ENCODE peak calls at places on chromosomes 3 and 15, in ten cellular contexts. L is A549, J is RWPE2, T is left lung, X is GM23338, Y is right cardiac atrium, C is right lobe of liver, H is gastrocnemius medialis, F is body of pancreas, G is thoracic aorta. S is an unnamed sample.

GRCh38 chr3:72391659-72392058 is 456.6 kb downstream of the SHQ1 start:
- ATAC-seq in L (no peak), J (no peak), T (peak), X (no peak), Y (no peak), C (peak), H (no peak), F (no peak), G (no peak), S (no peak)

GRCh38 chr15:56839099-56839498 is 79.3 kb upstream of the TCF12 start:
- ATAC-seq in L (no peak), J (no peak), T (no peak), X (no peak), Y (no peak), C (no peak), H (no peak), F (no peak), G (no peak), S (no peak)

GRCh38 chr3:174488527-174488926 is 370.6 kb upstream of the NAALADL2 start:
- ATAC-seq in L (no peak), J (no peak), T (no peak), X (no peak), Y (peak), C (no peak), H (no peak), F (no peak), G (no peak), S (peak)

GRCh38 chr3:150875548-150875947 is 29.7 kb downstream of the MINDY4B start:
- ATAC-seq in L (no peak), J (no peak), T (peak), X (no peak), Y (no peak), C (no peak), H (no peak), F (no peak), G (no peak), S (no peak)

GRCh38 chr15:68717952-68718351 is 102.7 kb downstream of the ANP32A start:
- ATAC-seq in L (no peak), J (no peak), T (no peak), X (no peak), Y (no peak), C (no peak), H (no peak), F (no peak), G (no peak), S (no peak)

GRCh38 chr3:71728632-71729342 is 3.6 kb upstream of the EIF4E3 start:
- ATAC-seq in L (no peak), J (no peak), T (no peak), X (peak), Y (no peak), C (no peak), H (no peak), F (no peak), G (no peak), S (no peak)

GRCh38 chr3:27556854-27557253 is 72.7 kb upstream of the SLC4A7 start:
- ATAC-seq in L (no peak), J (no peak), T (peak), X (no peak), Y (peak), C (no peak), H (peak), F (peak), G (peak), S (peak)

GRCh38 chr3:37751967-37752660 is 109.6 kb upstream of the CTDSPL start:
- ATAC-seq in L (no peak), J (no peak), T (no peak), X (peak), Y (no peak), C (no peak), H (no peak), F (no peak), G (no peak), S (no peak)

GRCh38 chr3:118951089-118951488 is 83.6 kb downstream of the IGSF11 start:
- ATAC-seq in L (no peak), J (no peak), T (no peak), X (no peak), Y (no peak), C (no peak), H (no peak), F (no peak), G (no peak), S (no peak)

GRCh38 chr3:179969525-179969924 is 67.2 kb downstream of the PEX5L start:
- ATAC-seq in L (peak), J (peak), T (no peak), X (no peak), Y (no peak), C (no peak), H (no peak), F (no peak), G (no peak), S (no peak)

GRCh38 chr3:9810357-9810726 is 280 bp downstream of the TTLL3 start:
- ATAC-seq in L (no peak), J (peak), T (peak), X (peak), Y (peak), C (no peak), H (peak), F (no peak), G (peak), S (peak)

GRCh38 chr3:192888121-192888520 is 29.5 kb downstream of the MB21D2 start:
- ATAC-seq in L (peak), J (no peak), T (no peak), X (no peak), Y (no peak), C (no peak), H (no peak), F (no peak), G (no peak), S (no peak)

GRCh38 chr3:177109688-177110087 is 87.6 kb downstream of the TBL1XR1 start:
- ATAC-seq in L (peak), J (no peak), T (no peak), X (no peak), Y (no peak), C (no peak), H (no peak), F (no peak), G (no peak), S (no peak)

GRCh38 chr3:63179862-63180522 is 98.1 kb upstream of the SYNPR start:
- ATAC-seq in L (no peak), J (no peak), T (no peak), X (no peak), Y (peak), C (no peak), H (no peak), F (no peak), G (no peak), S (no peak)

GRCh38 chr3:3798641-3799113 is 554 bp upstream of the LRRN1 start:
- ATAC-seq in L (peak), J (peak), T (peak), X (peak), Y (peak), C (peak), H (peak), F (peak), G (no peak), S (no peak)

GRCh38 chr15:94083467-94083991 is 147.8 kb upstream of the MCTP2 start:
- ATAC-seq in L (no peak), J (no peak), T (peak), X (no peak), Y (no peak), C (no peak), H (no peak), F (no peak), G (no peak), S (peak)
- H3K27ac ChIP-seq in L (no peak), J (no peak), T (no peak), X (no peak), Y (no peak), C (no peak), H (no peak), F (no peak), G (no peak), S (peak)

GRCh38 chr3:123078101-123078500 is 11.3 kb downstream of the PDIA5 start:
- ATAC-seq in L (no peak), J (no peak), T (no peak), X (no peak), Y (no peak), C (peak), H (no peak), F (no peak), G (no peak), S (no peak)
- H3K27ac ChIP-seq in L (no peak), J (no peak), T (no peak), X (no peak), Y (no peak), C (peak), H (no peak), F (peak), G (no peak), S (peak)

DNA sequence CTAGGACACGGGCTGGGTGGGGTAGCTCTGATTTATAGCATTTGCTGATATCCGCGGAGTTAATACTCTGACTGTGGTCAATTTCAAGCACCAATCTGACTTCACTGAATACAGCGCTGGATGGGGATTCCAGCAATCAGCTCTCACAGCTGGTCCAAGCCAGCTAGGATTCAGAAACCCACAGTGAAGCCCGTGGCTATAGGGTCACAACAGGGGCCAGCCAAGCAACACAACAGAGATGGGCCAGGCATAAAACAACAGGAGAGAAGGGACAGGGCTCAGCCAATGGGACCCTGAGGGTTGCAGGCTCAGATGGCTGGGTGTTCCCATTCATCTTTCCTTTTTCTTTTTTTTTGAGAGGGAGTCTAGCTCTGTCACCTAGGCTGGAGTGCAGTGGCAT is 5.3 kb upstream of the LMAN1L start:
- ATAC-seq in L (peak), J (no peak), T (no peak), X (no peak), Y (no peak), C (no peak), H (no peak), F (no peak), G (no peak), S (no peak)
- H3K27ac ChIP-seq in L (no peak), J (peak), T (no peak), X (no peak), Y (no peak), C (no peak), H (no peak), F (no peak), G (no peak), S (no peak)

GRCh38 chr3:188446791-188447190 is 292.8 kb downstream of the LPP start:
- ATAC-seq in L (no peak), J (no peak), T (no peak), X (no peak), Y (no peak), C (no peak), H (no peak), F (no peak), G (no peak), S (no peak)

GRCh38 chr3:188449421-188449820 is 295.5 kb downstream of the LPP start:
- ATAC-seq in L (no peak), J (no peak), T (no peak), X (no peak), Y (no peak), C (no peak), H (no peak), F (no peak), G (no peak), S (no peak)

GRCh38 chr3:188448813-188449212 is 294.9 kb downstream of the LPP start:
- ATAC-seq in L (no peak), J (no peak), T (no peak), X (no peak), Y (no peak), C (no peak), H (peak), F (no peak), G (no peak), S (no peak)

GRCh38 chr3:188442430-188442829 is 288.5 kb downstream of the LPP start:
- ATAC-seq in L (no peak), J (no peak), T (no peak), X (no peak), Y (no peak), C (no peak), H (no peak), F (no peak), G (no peak), S (no peak)

DNA sequence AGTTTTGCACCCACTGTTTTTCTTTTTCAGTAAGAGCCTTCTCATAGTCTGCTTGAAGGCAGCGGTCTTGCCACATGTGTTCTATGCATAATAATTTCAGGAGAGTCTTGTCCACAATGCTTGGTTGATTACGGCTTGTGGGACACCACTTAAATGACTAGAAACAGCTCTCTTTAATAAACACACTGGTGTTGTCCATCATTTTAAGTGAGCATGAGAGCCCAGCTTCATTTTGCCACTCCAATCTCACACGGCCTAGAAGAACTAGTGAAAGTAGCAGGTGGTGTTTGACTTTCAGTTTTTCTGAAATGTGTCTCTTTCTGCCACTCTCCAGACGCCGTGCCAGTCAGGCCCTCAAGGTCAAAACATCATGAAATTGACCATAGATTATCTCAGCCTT is 292.1 kb downstream of the LPP start:
- ATAC-seq in L (no peak), J (no peak), T (no peak), X (no peak), Y (no peak), C (no peak), H (no peak), F (no peak), G (no peak), S (no peak)
- H3K27ac ChIP-seq in L (no peak), J (no peak), T (no peak), X (no peak), Y (no peak), C (no peak), H (no peak), F (no peak), G (no peak), S (peak)

DNA sequence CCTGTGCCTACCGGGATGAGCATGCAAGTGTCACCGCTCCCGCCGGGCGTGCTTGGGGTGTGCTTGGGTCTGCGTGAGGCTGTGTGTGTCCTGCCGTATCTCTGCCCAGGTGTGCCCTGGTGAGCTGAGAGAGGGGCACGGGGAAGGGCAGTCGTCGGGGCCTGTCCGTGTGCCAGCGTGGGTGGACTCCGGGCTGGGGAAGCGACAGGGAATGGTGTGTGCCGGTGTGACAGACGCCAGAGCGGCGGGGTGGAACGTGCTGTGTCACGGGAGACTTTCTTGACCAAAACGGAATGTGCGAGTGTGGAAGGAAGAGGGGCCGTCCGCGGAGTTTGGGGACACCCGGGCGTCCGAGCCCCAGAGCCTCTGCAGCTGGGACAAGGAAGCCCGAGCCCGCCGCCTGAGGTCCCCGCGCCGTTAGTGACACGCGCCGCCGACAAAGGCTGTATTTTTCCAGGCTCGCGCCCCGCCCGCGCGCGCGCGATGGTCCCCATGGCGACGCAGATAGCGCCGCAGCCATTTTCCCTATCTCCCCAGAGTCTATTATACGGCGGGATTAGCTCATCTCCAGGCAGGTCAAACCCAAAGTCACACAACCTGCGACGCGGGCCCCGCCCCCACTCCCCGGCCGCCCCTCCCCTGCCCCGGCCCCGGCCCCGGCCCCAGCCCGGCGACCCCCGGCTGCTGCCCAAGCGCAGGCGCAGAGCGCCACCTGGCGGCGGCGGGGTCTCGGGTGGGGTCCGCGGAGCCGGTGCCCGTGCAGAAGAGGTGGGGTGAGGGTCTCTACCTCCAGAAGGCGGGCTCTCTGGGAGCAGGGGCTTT is 4.5 kb upstream of the GATA2 start:
- ATAC-seq in L (peak), J (peak), T (peak), X (peak), Y (peak), C (peak), H (peak), F (peak), G (no peak), S (peak)
- H3K27ac ChIP-seq in L (peak), J (no peak), T (peak), X (no peak), Y (no peak), C (no peak), H (no peak), F (no peak), G (no peak), S (no peak)

DNA sequence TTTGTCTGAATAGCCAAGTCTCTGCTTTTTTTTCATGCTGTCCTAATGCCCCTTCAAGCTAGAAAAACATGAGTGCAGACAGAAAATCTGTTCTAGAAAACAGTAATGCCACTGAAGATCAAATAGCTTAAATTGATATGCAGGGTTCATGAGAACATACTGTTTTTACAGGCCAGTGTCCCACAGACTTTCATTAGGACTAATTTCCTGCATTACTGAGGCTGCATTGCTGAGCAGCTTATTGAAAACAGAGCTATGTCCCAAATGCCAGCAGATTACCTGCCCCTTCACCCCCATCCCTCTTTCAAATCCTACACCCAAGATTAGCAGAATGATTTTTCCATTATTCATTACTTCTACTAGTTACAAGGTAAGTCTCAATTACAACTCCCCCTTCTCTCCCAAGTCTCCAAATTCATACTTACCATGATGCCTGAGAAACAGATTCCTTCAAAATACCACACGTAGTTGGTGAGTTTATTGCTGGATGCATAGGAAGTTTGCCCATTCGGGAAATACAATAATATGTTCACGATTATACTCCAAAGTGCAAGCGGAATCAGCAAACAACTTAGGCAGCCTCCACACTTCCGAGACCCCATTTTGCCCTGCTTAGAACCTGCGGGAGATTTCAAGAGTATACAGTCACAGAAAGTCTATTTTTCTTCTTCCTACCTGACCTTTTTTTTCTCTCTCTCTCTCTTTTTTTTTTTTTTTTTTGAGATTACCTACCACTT is 487 bp downstream of the TM4SF18 start:
- ATAC-seq in L (peak), J (no peak), T (no peak), X (peak), Y (no peak), C (no peak), H (no peak), F (peak), G (no peak), S (no peak)
- H3K27ac ChIP-seq in L (peak), J (no peak), T (peak), X (peak), Y (peak), C (peak), H (peak), F (no peak), G (peak), S (no peak)

DNA sequence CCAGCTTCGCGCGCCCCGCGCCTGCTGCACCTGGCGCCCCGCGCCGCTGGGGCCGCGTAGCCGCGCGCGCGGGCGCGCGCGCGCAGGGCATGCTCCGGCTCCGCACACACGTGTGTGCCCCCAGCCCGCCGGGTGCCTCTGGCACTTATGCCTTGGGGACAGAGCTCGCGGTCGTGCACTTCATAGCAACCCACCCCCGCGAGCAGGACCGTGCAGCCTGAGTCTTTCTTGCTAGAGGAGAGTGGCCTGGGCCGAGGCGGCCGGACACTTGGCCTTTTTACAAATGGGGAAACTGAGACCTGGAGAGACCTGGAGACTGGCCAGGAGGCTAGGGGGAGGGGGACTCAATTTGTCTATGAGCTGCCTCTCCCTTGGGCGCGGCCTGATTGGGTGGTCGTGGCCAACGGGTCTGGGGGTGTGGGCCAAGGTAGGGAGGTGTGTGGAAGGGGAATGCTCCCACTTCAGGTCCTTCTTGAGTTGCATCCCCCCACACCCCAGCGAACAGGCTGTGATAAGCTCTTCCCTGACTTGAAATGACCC is 562 bp downstream of the NBEAL2 start:
- ATAC-seq in L (no peak), J (no peak), T (no peak), X (no peak), Y (no peak), C (no peak), H (peak), F (peak), G (no peak), S (no peak)
- H3K27ac ChIP-seq in L (peak), J (peak), T (peak), X (no peak), Y (no peak), C (peak), H (peak), F (peak), G (no peak), S (no peak)

DNA sequence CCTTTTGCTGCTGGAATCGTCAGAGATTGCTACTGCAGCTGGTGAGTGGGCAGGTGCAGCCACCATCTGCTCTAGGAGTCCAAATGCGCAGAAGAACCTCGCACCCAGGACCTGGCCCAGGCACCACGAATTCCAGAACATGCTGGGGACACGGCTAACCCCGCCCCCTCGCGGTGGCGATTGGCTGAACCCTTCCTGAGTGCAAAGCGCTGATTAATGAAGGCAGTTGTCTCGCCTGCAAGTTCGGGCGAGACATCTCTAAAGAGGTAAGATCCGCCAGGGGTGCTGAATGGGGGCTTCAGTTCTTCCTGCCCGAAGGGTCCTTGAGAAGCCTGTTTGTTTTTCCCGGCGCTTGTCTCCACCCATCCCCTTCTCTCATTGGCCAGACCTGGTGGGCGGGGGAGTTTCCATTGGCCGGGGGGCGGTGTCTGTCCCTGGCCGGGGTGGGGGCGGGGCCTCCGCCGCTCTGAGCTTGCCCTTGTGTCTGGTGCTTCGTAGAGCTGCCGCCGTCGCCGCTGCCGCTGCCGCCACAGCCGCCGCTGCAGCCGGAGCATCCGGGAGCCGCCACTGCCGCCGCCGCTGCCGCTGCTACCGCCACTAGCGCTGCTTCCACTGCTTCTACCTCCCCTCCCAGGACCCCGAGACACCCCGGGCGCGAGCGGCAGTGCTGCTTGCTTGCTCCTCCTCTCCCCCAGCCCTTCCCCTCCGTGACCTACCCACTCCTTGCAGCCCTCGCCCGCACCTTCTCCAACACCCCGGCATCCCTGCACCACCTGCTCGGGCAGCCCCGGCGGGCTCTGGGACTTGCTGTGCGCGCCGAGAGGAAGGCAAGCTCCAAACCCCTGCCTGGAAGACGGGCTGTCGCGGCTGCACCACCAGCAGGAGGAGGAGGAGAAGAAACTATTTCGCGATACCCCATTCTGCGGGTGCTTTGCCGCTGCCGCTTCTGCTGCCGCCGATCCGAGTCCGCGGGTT is at the start of gene CADM2:
- ATAC-seq in L (peak), J (peak), T (peak), X (peak), Y (peak), C (peak), H (peak), F (peak), G (peak), S (peak)
- H3K27ac ChIP-seq in L (peak), J (no peak), T (no peak), X (peak), Y (peak), C (no peak), H (peak), F (no peak), G (no peak), S (peak)